ENCODE peak calls at places on chromosomes 3 and 15, in seven cellular contexts. P is transverse colon, I is AG04450, N is colonic mucosa, U is ovary, H is esophagus muscularis mucosa, T is psoas muscle. A is an unnamed sample.
A peak's percentile ranks its signal among the peaks of the same experiment; 100 is the strongest.

GRCh38 chr3:10370429-10370828 is 49.5 kb upstream of the SEC13 start:
- DNase-seq in P (no peak), I (peak; percentile 79), N (no peak), U (no peak), H (no peak), T (peak; percentile 52), A (peak; percentile 60)

GRCh38 chr3:22582291-22582690 is 620.8 kb upstream of the UBE2E2 start:
- DNase-seq in P (no peak), I (no peak), N (no peak), U (no peak), H (no peak), T (no peak), A (no peak)

GRCh38 chr3:151216641-151217040 is 13.6 kb upstream of the GPR171 start:
- DNase-seq in P (no peak), I (no peak), N (no peak), U (no peak), H (no peak), T (no peak), A (no peak)

GRCh38 chr15:100094127-100094510 is 247.7 kb downstream of the ADAMTS17 start:
- DNase-seq in P (no peak), I (no peak), N (no peak), U (no peak), H (no peak), T (no peak), A (no peak)

GRCh38 chr3:56885879-56886647 is 84.3 kb upstream of the ARHGEF3 start:
- DNase-seq in P (no peak), I (no peak), N (no peak), U (no peak), H (no peak), T (no peak), A (no peak)

GRCh38 chr15:40843885-40844542 is at the start of gene SPINT1:
- DNase-seq in P (peak; percentile 82), I (no peak), N (peak; percentile 82), U (no peak), H (no peak), T (no peak), A (no peak)

GRCh38 chr3:62922326-62922725 is 47.1 kb upstream of the CADPS start:
- DNase-seq in P (no peak), I (no peak), N (no peak), U (no peak), H (no peak), T (no peak), A (no peak)

GRCh38 chr3:1091276-1091675 is 1.5 kb upstream of the CNTN6 start:
- DNase-seq in P (no peak), I (no peak), N (no peak), U (no peak), H (no peak), T (no peak), A (peak; percentile 2)

GRCh38 chr15:101481381-101481705 is 8.2 kb downstream of the PCSK6 start:
- DNase-seq in P (no peak), I (no peak), N (no peak), U (no peak), H (no peak), T (no peak), A (no peak)

GRCh38 chr3:118817748-118818165 is 216.9 kb downstream of the IGSF11 start:
- DNase-seq in P (peak; percentile 13), I (peak; percentile 3), N (peak; percentile 33), U (no peak), H (peak; percentile 17), T (no peak), A (peak; percentile 73)

GRCh38 chr3:164526250-164526649 is 552.0 kb downstream of the SI start:
- DNase-seq in P (no peak), I (no peak), N (no peak), U (no peak), H (no peak), T (no peak), A (no peak)

GRCh38 chr3:126545544-126545943 is 13.2 kb downstream of the C3orf22 start:
- DNase-seq in P (peak; percentile 4), I (no peak), N (peak; percentile 9), U (no peak), H (no peak), T (peak; percentile 21), A (no peak)

GRCh38 chr15:65132841-65133549 is 613 bp downstream of the PDCD7 start:
- DNase-seq in P (peak; percentile 44), I (peak; percentile 7), N (peak; percentile 32), U (no peak), H (no peak), T (peak; percentile 71), A (peak; percentile 65)

GRCh38 chr3:179563298-179563934 is 690 bp downstream of the ACTL6A start:
- DNase-seq in P (peak; percentile 73), I (no peak), N (peak; percentile 61), U (peak; percentile 56), H (peak; percentile 92), T (peak; percentile 78), A (peak; percentile 72)
- TF ChIP-seq CTCF in P (peak; percentile 87), I (peak; percentile 57), N (peak; percentile 57), U (peak; percentile 61), H (peak; percentile 68), T (peak; percentile 51), A (peak; percentile 64)

GRCh38 chr3:46628980-46629379 is 16.7 kb downstream of the FAM240A start:
- DNase-seq in P (peak; percentile 26), I (no peak), N (peak; percentile 65), U (peak; percentile 30), H (peak; percentile 88), T (peak; percentile 55), A (no peak)

GRCh38 chr3:46626039-46626438 is 13.7 kb downstream of the FAM240A start:
- DNase-seq in P (peak; percentile 29), I (no peak), N (no peak), U (no peak), H (no peak), T (no peak), A (no peak)

GRCh38 chr3:46632792-46633191 is 20.5 kb downstream of the FAM240A start:
- DNase-seq in P (no peak), I (no peak), N (no peak), U (no peak), H (peak; percentile 87), T (peak; percentile 44), A (peak; percentile 53)

GRCh38 chr3:46627078-46627477 is 14.8 kb downstream of the FAM240A start:
- DNase-seq in P (no peak), I (no peak), N (no peak), U (no peak), H (peak; percentile 66), T (no peak), A (no peak)

DNA sequence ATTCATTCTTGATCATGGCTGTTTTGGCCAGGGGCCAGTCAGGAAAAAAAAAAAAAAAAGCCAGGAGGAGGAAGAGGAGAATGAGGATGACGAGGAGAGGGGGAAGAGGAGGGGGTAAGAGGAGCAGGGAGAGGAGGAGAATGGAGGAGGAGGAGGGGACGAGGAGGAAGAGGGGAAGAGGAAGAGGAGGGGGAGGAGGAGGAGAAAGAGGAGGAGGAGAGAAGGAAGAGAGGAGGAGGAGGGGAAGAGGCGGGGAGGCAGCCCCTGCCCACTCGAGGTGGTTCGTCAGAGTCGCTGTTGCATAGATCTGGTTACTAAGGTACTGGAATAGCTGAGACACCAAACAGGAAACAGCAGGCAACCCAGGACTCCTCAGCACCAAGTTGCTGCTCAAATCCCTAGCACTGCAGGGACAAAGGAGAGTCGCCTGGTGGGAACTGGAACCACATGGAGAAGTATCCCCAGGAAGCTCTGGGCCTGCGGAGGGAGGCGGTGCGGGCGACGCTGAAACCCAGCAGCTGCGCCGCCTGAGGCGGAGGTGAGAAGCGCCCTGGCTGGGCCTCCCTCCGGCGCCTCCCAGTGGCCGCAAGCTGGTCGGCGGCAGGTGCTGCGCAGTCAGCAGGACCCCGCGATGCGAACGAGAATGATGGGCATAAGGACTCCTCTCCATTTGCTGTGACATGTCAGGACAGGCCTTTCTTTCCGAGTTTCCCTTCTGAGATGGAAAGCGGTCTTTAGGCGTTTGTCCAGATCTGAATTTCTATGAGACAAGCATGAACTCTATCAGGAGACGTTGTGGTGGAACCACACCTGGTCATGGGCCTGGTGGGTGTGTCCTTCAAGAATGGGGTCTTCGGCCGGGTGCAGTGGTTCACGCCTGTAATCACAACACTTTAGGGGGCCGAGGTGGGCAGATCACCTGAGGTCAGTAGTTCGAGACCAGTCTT is 17.5 kb downstream of the FAM240A start:
- DNase-seq in P (peak; percentile 84), I (peak; percentile 30), N (peak; percentile 79), U (peak; percentile 85), H (peak; percentile 91), T (peak; percentile 93), A (peak; percentile 78)
- H3K4me3 ChIP-seq in P (peak overlapping the region; percentile 28), I (peak overlapping the region; percentile 49), N (no peak overlapping the region), U (peak overlapping the region; percentile 17), H (peak overlapping the region; percentile 41), T (peak overlapping the region; percentile 57), A (peak overlapping the region; percentile 45)

GRCh38 chr15:42491540-42492225 is 742 bp upstream of the ZNF106 start:
- DNase-seq in P (no peak), I (peak; percentile 38), N (no peak), U (no peak), H (no peak), T (no peak), A (peak; percentile 70)
- TF ChIP-seq CTCF in P (no peak), I (no peak), N (no peak), U (no peak), H (no peak), T (no peak), A (no peak)

GRCh38 chr15:48936666-48937065 is 27.1 kb downstream of the SHC4 start:
- DNase-seq in P (no peak), I (peak; percentile 65), N (no peak), U (no peak), H (no peak), T (no peak), A (peak; percentile 86)
- H3K4me3 ChIP-seq in P (no peak overlapping the region), I (no peak overlapping the region), N (no peak overlapping the region), U (no peak overlapping the region), H (no peak overlapping the region), T (no peak overlapping the region), A (no peak overlapping the region)

GRCh38 chr3:34362910-34363309 is 564.5 kb downstream of the PDCD6IP start:
- DNase-seq in P (no peak), I (no peak), N (no peak), U (no peak), H (no peak), T (no peak), A (no peak)

GRCh38 chr3:34367521-34367920 is 569.1 kb downstream of the PDCD6IP start:
- DNase-seq in P (no peak), I (no peak), N (no peak), U (no peak), H (no peak), T (no peak), A (no peak)

GRCh38 chr3:34364345-34364744 is 565.9 kb downstream of the PDCD6IP start:
- DNase-seq in P (no peak), I (no peak), N (no peak), U (no peak), H (no peak), T (no peak), A (peak; percentile 1)

GRCh38 chr3:34363871-34364270 is 565.4 kb downstream of the PDCD6IP start:
- DNase-seq in P (no peak), I (no peak), N (no peak), U (no peak), H (no peak), T (no peak), A (no peak)

GRCh38 chr3:34365766-34366165 is 567.3 kb downstream of the PDCD6IP start:
- DNase-seq in P (no peak), I (no peak), N (no peak), U (no peak), H (no peak), T (no peak), A (no peak)
- TF ChIP-seq CTCF in P (no peak), I (no peak), N (no peak), U (no peak), H (no peak), T (no peak), A (no peak)

GRCh38 chr15:51624022-51624421 is 1.5 kb upstream of the DMXL2 start:
- DNase-seq in P (no peak), I (no peak), N (no peak), U (no peak), H (no peak), T (no peak), A (no peak)
- H3K4me3 ChIP-seq in P (peak overlapping the region; percentile 88), I (no peak overlapping the region), N (no peak overlapping the region), U (no peak overlapping the region), H (no peak overlapping the region), T (no peak overlapping the region), A (no peak overlapping the region)